ENCODE peak calls at places on chromosome 20, in four cellular contexts. I is foreskin fibroblast, R is pancreas, C is IMR-90. G is an unnamed sample.

GRCh38 chr20:32603046-32603726 is 18.1 kb upstream of the NOL4L start:
- DNase-seq in I (no peak), R (no peak), C (no peak), G (no peak)

GRCh38 chr20:59848182-59848581 is 85.3 kb downstream of the SYCP2 start:
- DNase-seq in R (no peak), I (no peak), C (no peak), G (no peak)

GRCh38 chr20:31872406-31872805 is 2.0 kb downstream of the TTLL9 start:
- DNase-seq in C (no peak), R (no peak), I (no peak), G (no peak)

GRCh38 chr20:2403291-2404052 is 22.8 kb downstream of the TGM6 start:
- DNase-seq in C (no peak), R (no peak), I (no peak), G (no peak)

GRCh38 chr20:61303675-61304074 is 51.6 kb downstream of the CDH4 start:
- DNase-seq in I (no peak), R (no peak), C (no peak), G (no peak)

GRCh38 chr20:35539756-35540212 is 2.1 kb upstream of the ERGIC3 start:
- DNase-seq in I (no peak), C (no peak), R (no peak), G (peak; percentile 47)

GRCh38 chr20:2022163-2022562 is 28.3 kb upstream of the PDYN start:
- DNase-seq in R (no peak), I (no peak), C (no peak), G (no peak)

GRCh38 chr20:47809561-47809960 is 24.3 kb upstream of the SULF2 start:
- DNase-seq in I (no peak), R (no peak), C (no peak), G (no peak)

GRCh38 chr20:62595491-62595890 is 46.8 kb upstream of the SLCO4A1 start:
- DNase-seq in R (no peak), I (peak; percentile 63), C (peak; percentile 55), G (peak; percentile 44)

GRCh38 chr20:60477958-60478357 is 519.7 kb downstream of the CDH26 start:
- DNase-seq in C (no peak), R (no peak), I (no peak), G (no peak)

GRCh38 chr20:9147553-9148024 is 78.7 kb downstream of the PLCB4 start:
- DNase-seq in R (no peak), C (peak; percentile 73), I (peak; percentile 64), G (peak; percentile 68)

GRCh38 chr20:53561505-53561904 is 32.1 kb downstream of the ZNF217 start:
- DNase-seq in C (no peak), R (no peak), I (no peak), G (no peak)

GRCh38 chr20:45402946-45403345 is 5.1 kb upstream of the DBNDD2 start:
- DNase-seq in I (no peak), C (peak; percentile 68), R (no peak), G (no peak)

GRCh38 chr20:25018425-25018824 is 25.9 kb upstream of the APMAP start:
- DNase-seq in R (peak; percentile 13), I (no peak), C (no peak), G (no peak)

GRCh38 chr20:58609026-58609425 is 42.1 kb upstream of the STX16 start:
- DNase-seq in C (no peak), I (no peak), R (no peak), G (no peak)

GRCh38 chr20:38840053-38840893 is 34.8 kb downstream of the PPP1R16B start:
- DNase-seq in C (no peak), I (no peak), R (no peak), G (peak; percentile 31)

GRCh38 chr20:61905781-61906523 is 159.7 kb downstream of the TAF4 start:
- DNase-seq in I (no peak), C (no peak), R (no peak), G (no peak)

GRCh38 chr20:63285636-63286615 is 7.1 kb upstream of the COL20A1 start:
- DNase-seq in C (no peak), I (no peak), R (no peak), G (no peak)

GRCh38 chr20:25207149-25207959 is 11.8 kb downstream of the ENTPD6 start:
- DNase-seq in C (no peak), R (no peak), I (no peak), G (no peak)

GRCh38 chr20:47863531-47863930 is 78.2 kb upstream of the SULF2 start:
- DNase-seq in I (no peak), C (no peak), R (no peak), G (no peak)

GRCh38 chr20:10553326-10553984 is 118.3 kb downstream of the SLX4IP start:
- DNase-seq in C (peak; percentile 82), I (peak; percentile 58), R (peak; percentile 70), G (peak; percentile 73)

GRCh38 chr20:47040506-47041125 is 146.0 kb downstream of the EYA2 start:
- DNase-seq in I (no peak), C (no peak), R (no peak), G (no peak)

GRCh38 chr20:59827138-59828056 is 106.0 kb downstream of the SYCP2 start:
- DNase-seq in R (peak; percentile 35), C (no peak), I (no peak), G (no peak)

GRCh38 chr20:35151739-35152138 is 4.6 kb upstream of the EDEM2 start:
- DNase-seq in C (peak; percentile 41), R (no peak), I (peak; percentile 56), G (peak; percentile 80)

GRCh38 chr20:34532320-34532719 is 16.1 kb downstream of the DYNLRB1 start:
- DNase-seq in R (no peak), C (no peak), I (no peak), G (no peak)

GRCh38 chr20:16803965-16804792 is 56.0 kb downstream of the OTOR start:
- DNase-seq in I (peak; percentile 37), R (peak; percentile 81), C (peak; percentile 48), G (peak; percentile 56)

GRCh38 chr20:56249244-56249955 is 868 bp downstream of the MC3R start:
- DNase-seq in I (no peak), R (peak; percentile 59), C (no peak), G (no peak)

GRCh38 chr20:56245761-56246160 is 2.8 kb upstream of the MC3R start:
- DNase-seq in R (no peak), C (no peak), I (no peak), G (no peak)

GRCh38 chr20:56244259-56244658 is 4.3 kb upstream of the MC3R start:
- DNase-seq in I (no peak), R (no peak), C (no peak), G (no peak)

DNA sequence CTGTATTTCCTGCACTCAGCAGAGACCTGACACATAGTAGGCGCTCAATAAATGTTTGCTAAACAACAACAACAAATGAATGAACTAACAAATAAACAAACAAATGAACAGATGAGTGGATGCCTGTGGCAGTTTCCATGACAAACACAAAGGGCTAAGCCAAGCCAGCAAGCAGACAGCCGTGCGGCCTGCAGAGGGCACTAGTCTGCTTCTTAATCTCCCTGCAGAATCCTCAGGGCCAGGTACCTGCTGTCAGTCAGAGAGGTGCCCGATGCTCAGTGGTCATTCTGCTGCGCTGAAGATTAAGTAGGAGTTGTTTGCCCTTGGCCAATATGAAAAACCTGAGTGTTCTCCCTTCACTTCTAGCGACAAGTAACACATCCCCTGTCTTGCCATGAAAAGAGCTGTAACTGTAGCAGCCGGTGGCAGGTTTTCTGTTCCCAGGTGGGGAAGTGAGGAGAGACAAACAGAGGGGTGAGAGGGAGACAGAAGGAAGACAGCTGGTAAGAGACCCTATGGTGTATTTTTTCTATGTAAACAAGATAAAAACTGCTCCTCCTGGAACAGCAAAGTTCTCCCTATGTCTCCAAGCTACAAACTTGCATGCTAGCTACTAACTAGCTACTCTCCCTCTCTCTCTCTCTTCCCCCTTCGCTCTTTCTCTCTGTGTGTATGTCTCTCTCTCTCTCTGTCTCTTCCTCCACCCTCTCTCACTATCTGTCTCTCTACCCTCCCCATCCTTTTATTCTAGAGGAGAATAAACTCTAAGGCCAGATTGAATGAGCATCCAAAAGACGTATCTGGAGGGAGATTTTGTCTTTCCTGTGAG is at the start of gene MC3R:
- DNase-seq in R (peak; percentile 70), I (no peak), C (peak; percentile 30), G (peak; percentile 55)
- TF ChIP-seq CTCF in R (peak; percentile 53), I (peak; percentile 73), C (peak; percentile 52), G (peak; percentile 64)

DNA sequence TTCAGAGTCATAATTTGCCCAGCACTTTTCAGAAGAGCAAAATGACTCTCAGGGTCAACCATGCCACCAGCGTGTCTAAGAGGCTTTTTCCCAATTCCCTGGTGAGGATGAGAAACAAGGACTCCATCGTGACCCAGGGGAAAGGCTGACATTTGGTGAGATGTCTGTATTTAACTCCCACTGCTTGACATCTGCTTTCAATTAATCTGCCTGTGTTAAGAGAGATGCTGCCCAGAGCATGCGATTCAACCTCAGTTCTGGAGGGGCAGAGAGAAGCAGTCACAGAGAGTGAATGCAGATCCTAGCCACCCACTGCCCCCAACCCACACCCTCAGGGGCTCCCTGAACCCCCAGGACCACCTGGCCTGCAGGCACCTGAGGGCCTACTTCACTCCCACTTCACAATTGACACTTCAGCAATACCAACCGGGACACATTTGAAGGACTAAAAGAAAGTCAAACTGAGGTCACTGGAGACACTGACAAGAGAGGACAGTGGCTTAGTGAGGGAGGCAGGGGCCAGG is 131.4 kb upstream of the TOP1 start:
- DNase-seq in I (peak; percentile 80), C (peak; percentile 47), R (no peak), G (peak; percentile 20)
- H3K4me3 ChIP-seq in I (no peak overlapping the region), C (no peak overlapping the region), R (no peak overlapping the region), G (no peak overlapping the region)

DNA sequence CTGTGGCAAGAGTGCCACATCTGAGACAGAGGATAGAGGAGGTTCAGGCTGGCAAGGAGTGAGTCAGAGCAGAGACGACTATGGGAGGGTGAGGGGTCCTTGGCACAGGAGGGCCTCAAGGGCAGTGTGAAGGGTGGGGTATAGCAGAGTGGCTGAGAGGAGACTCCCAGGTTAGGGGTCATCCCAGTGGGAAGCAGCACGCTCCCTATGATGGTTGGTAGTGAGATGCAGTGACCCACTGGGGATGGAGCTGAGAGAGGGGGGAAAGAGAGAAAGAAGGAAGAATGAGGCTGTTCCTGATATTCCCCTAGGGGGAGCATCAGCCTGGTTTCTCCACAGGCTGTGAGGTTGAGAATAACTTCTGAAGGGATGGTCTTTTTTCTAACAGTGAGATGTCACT is 97.4 kb downstream of the INSM1 start:
- DNase-seq in I (no peak), C (no peak), R (no peak), G (peak; percentile 25)
- TF ChIP-seq CTCF in I (peak; percentile 13), C (peak; percentile 42), R (no peak), G (peak; percentile 44)

DNA sequence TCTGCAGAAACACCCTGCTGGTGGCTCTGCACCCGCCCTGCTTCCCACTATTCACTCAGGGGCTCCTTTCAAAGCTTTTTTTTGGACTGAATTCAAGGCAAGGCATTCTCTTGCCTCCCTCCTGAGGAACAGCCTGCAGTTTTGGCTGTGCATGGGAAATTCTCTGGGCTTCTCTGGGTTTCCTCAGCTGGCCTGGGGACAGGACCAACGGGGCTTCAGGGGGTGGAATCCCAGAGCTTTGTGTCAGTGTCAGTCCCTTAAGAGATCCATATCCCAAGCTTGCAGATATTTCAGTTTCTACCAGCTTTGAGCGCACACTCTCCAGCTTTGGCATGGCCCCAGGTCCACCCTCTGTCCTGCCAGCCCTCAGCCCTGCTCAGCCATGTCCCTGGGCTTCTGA is 2.0 kb downstream of the SCRT2 start:
- DNase-seq in C (no peak), R (no peak), I (no peak), G (no peak)
- H3K4me3 ChIP-seq in C (no peak overlapping the region), R (no peak overlapping the region), I (no peak overlapping the region), G (no peak overlapping the region)

GRCh38 chr20:51902933-51903332 is 100.6 kb upstream of the SALL4 start:
- DNase-seq in I (no peak), C (no peak), R (no peak), G (no peak)
- TF ChIP-seq CTCF in I (no peak), C (no peak), R (no peak), G (no peak)

GRCh38 chr20:57434390-57434700 is 43.1 kb downstream of the RBM38 start:
- DNase-seq in I (no peak), C (no peak), R (no peak), G (no peak)
- H3K4me3 ChIP-seq in I (no peak overlapping the region), C (no peak overlapping the region), R (no peak overlapping the region), G (no peak overlapping the region)